ENCODE peak calls at places on chromosome 2, in five cellular contexts. N is fibroblast of mammary gland, Y is cardiac fibroblast, X is chondrocyte, J is MCF 10A. L is an unnamed sample.

GRCh38 chr2:226556050-226556449 is 243.6 kb downstream of the IRS1 start:
- DNase-seq in N (no peak), X (no peak), Y (no peak), J (no peak), L (no peak)

GRCh38 chr2:139744273-139744672 is 964.1 kb upstream of the NXPH2 start:
- DNase-seq in Y (no peak), N (no peak), J (no peak), X (no peak), L (no peak)

GRCh38 chr2:101722878-101723277 is 25.4 kb downstream of the MAP4K4 start:
- DNase-seq in N (no peak), J (no peak), Y (no peak), X (no peak), L (no peak)

GRCh38 chr2:55107428-55107827 is 57.2 kb upstream of the RTN4 start:
- DNase-seq in J (no peak), X (no peak), N (peak; percentile 27), Y (peak; percentile 53), L (no peak)

GRCh38 chr2:225779829-225780228 is 380.3 kb downstream of the NYAP2 start:
- DNase-seq in N (peak; percentile 61), J (no peak), X (no peak), Y (peak; percentile 48), L (no peak)

GRCh38 chr2:45390856-45391255 is 220.2 kb downstream of the SRBD1 start:
- DNase-seq in X (no peak), N (no peak), Y (no peak), J (no peak), L (no peak)

GRCh38 chr2:43417296-43417695 is 178.5 kb downstream of the THADA start:
- DNase-seq in Y (no peak), J (no peak), X (no peak), N (no peak), L (no peak)

GRCh38 chr2:8794923-8795825 is 42.2 kb downstream of the KIDINS220 start:
- DNase-seq in N (peak; percentile 90), J (peak; percentile 39), Y (peak; percentile 67), X (no peak), L (no peak)

GRCh38 chr2:220491633-220492032 is 864.2 kb downstream of the SLC4A3 start:
- DNase-seq in N (no peak), J (no peak), Y (no peak), X (no peak), L (no peak)

GRCh38 chr2:167355796-167356195 is 467.5 kb downstream of the XIRP2 start:
- DNase-seq in Y (no peak), N (peak; percentile 44), X (no peak), J (no peak), L (no peak)

DNA sequence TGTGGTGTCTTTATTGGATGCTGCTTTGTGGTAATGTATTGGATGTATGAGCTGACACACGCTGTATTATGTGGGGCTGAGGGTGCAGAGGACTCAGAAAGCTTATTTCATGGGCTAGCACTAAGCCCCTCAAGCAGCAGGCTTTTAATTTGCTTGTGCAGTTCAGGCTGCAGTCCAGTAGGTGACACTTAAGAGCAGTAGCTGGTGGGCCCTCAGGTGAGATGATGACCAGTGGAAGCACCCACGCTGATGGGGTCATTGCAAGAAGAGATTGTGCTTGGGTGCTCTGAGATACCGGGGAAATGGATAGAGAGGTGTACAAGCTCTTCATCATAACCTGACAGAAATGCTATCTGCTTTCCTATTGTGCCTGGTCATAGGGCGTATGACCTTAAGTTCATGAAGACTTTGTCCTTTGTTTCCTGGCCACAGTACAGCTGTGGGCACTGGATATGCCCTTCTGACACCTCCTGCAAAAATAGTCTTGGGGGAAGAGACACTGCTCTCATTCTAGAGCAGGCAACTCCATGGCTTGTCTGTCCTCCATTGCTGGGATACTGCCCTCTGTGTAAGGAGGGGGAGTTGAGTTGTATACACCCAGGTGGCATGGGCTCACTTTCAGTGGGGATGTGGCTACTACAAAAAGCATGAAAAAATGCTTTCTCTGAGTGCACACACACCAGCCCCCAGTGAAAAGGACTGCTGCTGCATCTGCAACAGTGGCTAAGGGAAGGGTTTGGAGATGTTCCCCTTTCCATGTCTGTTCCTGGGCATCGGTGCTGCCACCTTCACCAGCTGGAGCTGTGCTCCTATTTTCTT is 205.7 kb upstream of the ZSWIM2 start:
- DNase-seq in X (no peak), J (no peak), Y (no peak), N (peak; percentile 1), L (no peak)
- TF ChIP-seq CTCF in X (peak; percentile 18), J (no peak), Y (peak; percentile 19), N (peak; percentile 12), L (no peak)

GRCh38 chr2:187936228-187936627 is 355.4 kb upstream of the GULP1 start:
- DNase-seq in N (no peak), Y (no peak), J (no peak), X (no peak), L (no peak)
- TF ChIP-seq CTCF in N (no peak), Y (no peak), J (no peak), X (no peak), L (no peak)

GRCh38 chr2:199684168-199684567 is 166.8 kb downstream of the FTCDNL1 start:
- DNase-seq in X (no peak), Y (no peak), J (no peak), N (no peak), L (no peak)
- TF ChIP-seq CTCF in X (peak; percentile 40), Y (no peak), J (no peak), N (peak; percentile 3), L (no peak)

GRCh38 chr2:237221443-237221842 is 135.8 kb downstream of the COPS8 start:
- DNase-seq in J (no peak), X (peak; percentile 53), N (no peak), Y (no peak), L (no peak)
- TF ChIP-seq CTCF in J (no peak), X (no peak), N (no peak), Y (no peak), L (no peak)

GRCh38 chr2:42052702-42053481 is 5.1 kb downstream of the PKDCC start:
- DNase-seq in J (no peak), X (no peak), Y (peak; percentile 84), N (peak; percentile 39), L (no peak)

GRCh38 chr2:42055573-42056514 is 8.0 kb downstream of the PKDCC start:
- DNase-seq in N (no peak), J (no peak), Y (no peak), X (no peak), L (no peak)

GRCh38 chr2:42053482-42053790 is 5.6 kb downstream of the PKDCC start:
- DNase-seq in X (no peak), J (no peak), Y (no peak), N (no peak), L (no peak)

GRCh38 chr2:42053791-42054656 is 6.2 kb downstream of the PKDCC start:
- DNase-seq in X (no peak), J (no peak), Y (no peak), N (no peak), L (no peak)

DNA sequence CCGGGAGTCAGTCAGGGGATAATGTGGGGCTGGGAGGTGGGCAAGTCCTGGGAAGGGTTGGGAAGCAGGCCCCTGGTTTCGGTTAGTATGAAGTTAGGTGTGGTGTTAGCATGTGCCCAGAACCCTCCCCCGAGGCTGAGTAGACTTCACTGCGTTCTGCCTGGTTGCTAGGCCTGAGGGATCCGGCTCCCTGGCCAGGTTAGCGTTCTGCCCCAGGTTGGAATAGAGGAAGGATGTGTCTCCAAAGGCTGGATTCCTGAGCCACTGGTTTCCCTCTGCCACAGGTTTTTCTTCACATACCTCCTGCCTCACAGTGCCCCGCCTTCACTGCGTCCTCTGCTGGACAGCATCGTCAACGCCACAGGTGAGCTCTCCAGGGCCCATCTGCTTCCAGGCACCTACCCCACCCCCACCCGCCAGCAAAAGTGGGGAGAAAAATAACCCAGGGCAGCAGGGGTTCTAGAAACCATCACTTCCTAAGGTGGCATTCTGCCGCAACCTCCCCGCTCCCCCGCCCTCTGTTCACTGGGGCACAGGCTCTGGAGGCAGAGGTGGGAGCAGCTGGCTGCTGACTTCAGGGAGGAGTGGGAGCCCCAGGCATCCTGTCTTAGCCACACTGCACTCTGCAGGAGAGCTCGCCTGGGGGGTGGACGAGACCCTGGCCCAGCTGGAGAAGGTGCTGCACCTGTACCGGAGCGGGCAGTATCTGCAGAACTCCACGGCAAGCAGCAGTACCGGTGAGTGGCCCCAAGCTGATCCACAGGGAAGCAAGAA is 7.0 kb downstream of the PKDCC start:
- DNase-seq in N (no peak), J (no peak), Y (no peak), X (no peak), L (no peak)
- TF ChIP-seq CTCF in N (no peak), J (no peak), Y (no peak), X (no peak), L (no peak)

GRCh38 chr2:223566398-223566797 is 35.8 kb downstream of the SCG2 start:
- DNase-seq in J (no peak), Y (no peak), N (no peak), X (no peak), L (no peak)

GRCh38 chr2:223563462-223563861 is 38.7 kb downstream of the SCG2 start:
- DNase-seq in N (peak; percentile 94), Y (peak; percentile 64), X (no peak), J (peak; percentile 92), L (no peak)

GRCh38 chr2:223558970-223559369 is 43.2 kb downstream of the SCG2 start:
- DNase-seq in Y (no peak), X (no peak), N (no peak), J (no peak), L (no peak)

GRCh38 chr2:223562078-223562477 is 40.1 kb downstream of the SCG2 start:
- DNase-seq in N (no peak), J (no peak), X (no peak), Y (no peak), L (no peak)

GRCh38 chr2:223560704-223561435 is 41.3 kb downstream of the SCG2 start:
- DNase-seq in J (peak; percentile 43), X (no peak), N (peak; percentile 51), Y (no peak), L (no peak)
- TF ChIP-seq CTCF in J (no peak), X (no peak), N (no peak), Y (no peak), L (no peak)

GRCh38 chr2:10550206-10551001 is 102.3 kb upstream of the ODC1 start:
- DNase-seq in Y (no peak), J (no peak), N (no peak), X (peak; percentile 60), L (no peak)

GRCh38 chr2:10552871-10553245 is 104.7 kb upstream of the ODC1 start:
- DNase-seq in X (peak; percentile 71), Y (no peak), N (no peak), J (no peak), L (no peak)

GRCh38 chr2:10551496-10551895 is 103.4 kb upstream of the ODC1 start:
- DNase-seq in N (no peak), J (no peak), Y (no peak), X (peak; percentile 66), L (no peak)

GRCh38 chr2:10549621-10550020 is 101.5 kb upstream of the ODC1 start:
- DNase-seq in J (no peak), N (no peak), X (no peak), Y (no peak), L (no peak)

DNA sequence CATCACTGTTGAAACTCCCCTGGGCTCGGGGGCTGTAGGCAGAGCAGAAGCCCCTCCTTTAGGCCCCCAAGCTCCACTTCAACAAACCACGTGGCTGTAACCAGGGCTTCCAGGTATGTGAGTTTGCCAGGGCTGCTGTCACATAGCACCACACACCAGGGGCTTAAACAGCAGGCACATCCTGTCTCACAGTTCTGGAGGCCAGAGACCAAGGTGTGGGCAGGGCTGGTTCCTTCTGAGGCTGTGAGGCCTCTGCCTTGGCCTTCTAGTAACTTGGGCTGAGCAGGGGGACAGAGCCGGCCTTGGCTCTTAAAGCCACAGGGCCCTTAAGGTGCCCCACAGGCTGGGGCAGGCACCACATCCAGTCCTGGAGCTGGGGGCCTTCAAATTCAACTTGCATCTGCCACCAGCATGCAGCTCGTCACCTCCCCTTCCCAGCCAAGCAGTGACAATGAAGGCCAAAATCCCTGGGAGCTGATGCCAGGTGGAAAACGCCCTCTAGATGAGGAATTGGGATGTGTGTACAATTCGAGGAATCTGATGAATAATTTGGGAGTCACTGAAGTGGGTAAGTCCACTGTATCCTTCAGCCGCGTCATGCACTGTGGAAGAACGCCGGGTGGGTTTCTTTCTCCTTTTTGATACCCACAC is 104.2 kb upstream of the ODC1 start:
- DNase-seq in X (peak; percentile 59), Y (no peak), J (peak; percentile 50), N (no peak), L (no peak)
- TF ChIP-seq CTCF in X (no peak), Y (no peak), J (no peak), N (peak; percentile 5), L (no peak)